ENCODE peak calls at places on chromosomes 2 and 18, in four cellular contexts. One of them, this sample, is unnamed.

GRCh38 chr2:153299809-153300208 is 178.8 kb downstream of the RPRM start:
- DNase-seq in K562: no peak
- DNase-seq in HCT116: no peak
- DNase-seq in transverse colon: no peak
- DNase-seq in this sample: no peak

GRCh38 chr18:13178197-13178596 is 40.4 kb upstream of the LDLRAD4 start:
- DNase-seq in K562: no peak
- DNase-seq in HCT116: no peak
- DNase-seq in transverse colon: no peak
- DNase-seq in this sample: no peak

GRCh38 chr2:98895901-98896300 is 40.1 kb downstream of the CRACDL start:
- DNase-seq in K562: no peak
- DNase-seq in HCT116: no peak
- DNase-seq in transverse colon: no peak
- DNase-seq in this sample: peak

GRCh38 chr2:46306320-46306719 is 9.1 kb downstream of the EPAS1 start:
- DNase-seq in K562: no peak
- DNase-seq in HCT116: peak
- DNase-seq in transverse colon: no peak
- DNase-seq in this sample: no peak

GRCh38 chr2:233346374-233346773 is 7.9 kb upstream of the DGKD start:
- DNase-seq in K562: no peak
- DNase-seq in HCT116: no peak
- DNase-seq in transverse colon: peak
- DNase-seq in this sample: no peak

GRCh38 chr2:133158024-133158423 is 410.2 kb downstream of the NCKAP5 start:
- DNase-seq in K562: no peak
- DNase-seq in HCT116: no peak
- DNase-seq in transverse colon: no peak
- DNase-seq in this sample: no peak

GRCh38 chr2:207385903-207386302 is 143.9 kb upstream of the CREB1 start:
- DNase-seq in K562: no peak
- DNase-seq in HCT116: no peak
- DNase-seq in transverse colon: no peak
- DNase-seq in this sample: no peak

GRCh38 chr2:19059076-19059475 is 299.3 kb downstream of the OSR1 start:
- DNase-seq in K562: no peak
- DNase-seq in HCT116: no peak
- DNase-seq in transverse colon: no peak
- DNase-seq in this sample: no peak

GRCh38 chr2:31359229-31359628 is 55.3 kb downstream of the XDH start:
- DNase-seq in K562: no peak
- DNase-seq in HCT116: no peak
- DNase-seq in transverse colon: no peak
- DNase-seq in this sample: no peak

GRCh38 chr2:148794558-148794957 is 80.5 kb upstream of the KIF5C start:
- DNase-seq in K562: no peak
- DNase-seq in HCT116: no peak
- DNase-seq in transverse colon: no peak
- DNase-seq in this sample: no peak

GRCh38 chr2:181904022-181904632 is 12.6 kb downstream of the ITPRID2 start:
- DNase-seq in K562: peak
- DNase-seq in HCT116: no peak
- DNase-seq in transverse colon: no peak
- DNase-seq in this sample: no peak

GRCh38 chr18:56431551-56431950 is 206.8 kb downstream of the TXNL1 start:
- DNase-seq in K562: no peak
- DNase-seq in HCT116: no peak
- DNase-seq in transverse colon: no peak
- DNase-seq in this sample: no peak

GRCh38 chr2:153536105-153536504 is 57.5 kb upstream of the RPRM start:
- DNase-seq in K562: no peak
- DNase-seq in HCT116: no peak
- DNase-seq in transverse colon: no peak
- DNase-seq in this sample: no peak

GRCh38 chr2:100781523-100782375 is 38.2 kb upstream of the NPAS2 start:
- DNase-seq in K562: no peak
- DNase-seq in HCT116: no peak
- DNase-seq in transverse colon: no peak
- DNase-seq in this sample: no peak

GRCh38 chr2:237711458-237712150 is 84.2 kb downstream of the LRRFIP1 start:
- DNase-seq in K562: no peak
- DNase-seq in HCT116: no peak
- DNase-seq in transverse colon: no peak
- DNase-seq in this sample: no peak

GRCh38 chr18:51149605-51150429 is 47.7 kb downstream of the MEX3C start:
- DNase-seq in K562: no peak
- DNase-seq in HCT116: no peak
- DNase-seq in transverse colon: no peak
- DNase-seq in this sample: peak

GRCh38 chr2:205930209-205930608 is 155.8 kb downstream of the INO80D start:
- DNase-seq in K562: no peak
- DNase-seq in HCT116: no peak
- DNase-seq in transverse colon: no peak
- DNase-seq in this sample: no peak

GRCh38 chr2:174117951-174118930 is 130.1 kb downstream of the OLA1 start:
- DNase-seq in K562: no peak
- DNase-seq in HCT116: peak
- DNase-seq in transverse colon: no peak
- DNase-seq in this sample: no peak

GRCh38 chr2:66794571-66794970 is 359.6 kb downstream of the MEIS1 start:
- DNase-seq in K562: no peak
- DNase-seq in HCT116: no peak
- DNase-seq in transverse colon: no peak
- DNase-seq in this sample: no peak

GRCh38 chr18:27803957-27804356 is 373.0 kb downstream of the CDH2 start:
- DNase-seq in K562: no peak
- DNase-seq in HCT116: no peak
- DNase-seq in transverse colon: no peak
- DNase-seq in this sample: no peak

GRCh38 chr18:62331581-62332436 is 6.7 kb downstream of the TNFRSF11A start:
- DNase-seq in K562: no peak
- DNase-seq in HCT116: no peak
- DNase-seq in transverse colon: no peak
- DNase-seq in this sample: no peak

GRCh38 chr2:219171231-219171651 is 1.4 kb upstream of the SLC23A3 start:
- DNase-seq in K562: peak
- DNase-seq in HCT116: peak
- DNase-seq in transverse colon: peak
- DNase-seq in this sample: peak

GRCh38 chr2:67625178-67625577 is 228.0 kb downstream of the ETAA1 start:
- DNase-seq in K562: no peak
- DNase-seq in HCT116: no peak
- DNase-seq in transverse colon: no peak
- DNase-seq in this sample: no peak

GRCh38 chr2:85173909-85174308 is 40.7 kb downstream of the TCF7L1 start:
- DNase-seq in K562: no peak
- DNase-seq in HCT116: no peak
- DNase-seq in transverse colon: no peak
- DNase-seq in this sample: no peak

GRCh38 chr2:230230087-230230486 is 4.6 kb downstream of the SP140 start:
- DNase-seq in K562: no peak
- DNase-seq in HCT116: no peak
- DNase-seq in transverse colon: no peak
- DNase-seq in this sample: no peak

GRCh38 chr2:145028055-145028630 is 508.2 kb upstream of the ZEB2 start:
- DNase-seq in K562: no peak
- DNase-seq in HCT116: no peak
- DNase-seq in transverse colon: no peak
- DNase-seq in this sample: no peak

GRCh38 chr2:207765541-207765940 is 4.2 kb downstream of the FZD5 start:
- DNase-seq in K562: peak
- DNase-seq in HCT116: no peak
- DNase-seq in transverse colon: peak
- DNase-seq in this sample: no peak

GRCh38 chr2:216634317-216635148 is 1.3 kb downstream of the IGFBP2 start:
- DNase-seq in K562: no peak
- DNase-seq in HCT116: no peak
- DNase-seq in transverse colon: peak
- DNase-seq in this sample: no peak

GRCh38 chr2:216636570-216637450 is 3.6 kb downstream of the IGFBP2 start:
- DNase-seq in K562: peak
- DNase-seq in HCT116: peak
- DNase-seq in transverse colon: peak
- DNase-seq in this sample: no peak

GRCh38 chr2:216635171-216635570 is 2.0 kb downstream of the IGFBP2 start:
- DNase-seq in K562: no peak
- DNase-seq in HCT116: no peak
- DNase-seq in transverse colon: no peak
- DNase-seq in this sample: no peak

GRCh38 chr2:216637472-216637871 is 4.3 kb downstream of the IGFBP2 start:
- DNase-seq in K562: no peak
- DNase-seq in HCT116: no peak
- DNase-seq in transverse colon: no peak
- DNase-seq in this sample: no peak

GRCh38 chr2:216635701-216636541 is 2.7 kb downstream of the IGFBP2 start:
- DNase-seq in K562: no peak
- DNase-seq in HCT116: no peak
- DNase-seq in transverse colon: peak
- DNase-seq in this sample: no peak
- TF ChIP-seq POLR2AphosphoS5 in K562: no peak
- TF ChIP-seq POLR2AphosphoS5 in HCT116: no peak
- TF ChIP-seq POLR2AphosphoS5 in transverse colon: no peak
- TF ChIP-seq POLR2AphosphoS5 in this sample: no peak

GRCh38 chr2:17479875-17480274 is 38.4 kb downstream of the RAD51AP2 start:
- DNase-seq in K562: no peak
- DNase-seq in HCT116: no peak
- DNase-seq in transverse colon: no peak
- DNase-seq in this sample: no peak
- TF ChIP-seq CTCF in K562: no peak
- TF ChIP-seq CTCF in HCT116: no peak
- TF ChIP-seq CTCF in transverse colon: no peak
- TF ChIP-seq CTCF in this sample: no peak

GRCh38 chr2:121476714-121477113 is 54.0 kb upstream of the RNU4ATAC start:
- DNase-seq in K562: no peak
- DNase-seq in HCT116: no peak
- DNase-seq in transverse colon: no peak
- DNase-seq in this sample: no peak

GRCh38 chr2:121479882-121480522 is 50.7 kb upstream of the RNU4ATAC start:
- DNase-seq in K562: peak
- DNase-seq in HCT116: no peak
- DNase-seq in transverse colon: peak
- DNase-seq in this sample: no peak

GRCh38 chr2:121483021-121483420 is 47.7 kb upstream of the RNU4ATAC start:
- DNase-seq in K562: no peak
- DNase-seq in HCT116: no peak
- DNase-seq in transverse colon: no peak
- DNase-seq in this sample: no peak

GRCh38 chr2:121478996-121479735 is 51.5 kb upstream of the RNU4ATAC start:
- DNase-seq in K562: no peak
- DNase-seq in HCT116: no peak
- DNase-seq in transverse colon: no peak
- DNase-seq in this sample: no peak

GRCh38 chr2:121480826-121481225 is 49.9 kb upstream of the RNU4ATAC start:
- DNase-seq in K562: no peak
- DNase-seq in HCT116: no peak
- DNase-seq in transverse colon: no peak
- DNase-seq in this sample: no peak
- TF ChIP-seq POLR2AphosphoS5 in K562: no peak
- TF ChIP-seq POLR2AphosphoS5 in HCT116: no peak
- TF ChIP-seq POLR2AphosphoS5 in transverse colon: no peak
- TF ChIP-seq POLR2AphosphoS5 in this sample: no peak

DNA sequence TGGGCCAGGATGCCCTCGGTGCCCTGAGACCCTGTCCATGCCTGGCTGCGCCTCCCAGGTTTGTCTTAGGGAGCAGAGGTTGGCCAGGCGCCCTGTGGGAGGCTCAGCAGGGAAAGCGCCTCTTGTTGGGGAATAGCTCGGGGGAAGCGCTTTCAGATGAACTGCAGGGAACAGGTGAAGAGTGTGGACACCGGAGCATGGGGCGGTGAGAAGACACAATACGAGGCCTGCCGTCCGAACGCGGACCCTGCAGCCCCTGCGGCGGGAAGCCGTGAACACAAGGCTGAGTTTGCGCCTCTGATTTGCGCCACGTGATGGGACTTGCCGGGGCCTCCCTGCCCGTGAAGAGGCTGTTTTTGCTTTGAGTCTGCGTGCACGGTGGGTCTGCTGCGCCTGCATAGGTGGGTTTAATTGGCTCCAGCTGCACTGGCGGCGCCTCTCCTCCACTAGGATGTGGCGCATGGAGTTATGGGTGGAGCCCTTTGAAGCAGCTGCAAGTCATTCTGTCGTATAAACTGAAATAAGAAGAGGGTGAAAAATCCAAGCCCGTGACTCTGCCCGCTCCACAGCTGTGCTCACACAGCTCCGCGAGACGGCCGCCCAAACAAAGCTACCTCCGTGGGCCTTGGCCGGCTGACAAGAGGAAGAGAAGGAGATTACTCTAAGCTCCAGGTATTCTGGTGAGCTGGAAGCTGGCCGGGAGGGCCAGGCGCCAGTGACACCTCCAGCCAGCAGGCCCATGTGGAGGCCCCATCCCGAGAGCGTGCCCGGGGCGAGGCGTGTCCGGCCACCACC is 103.5 kb upstream of the CTDP1 start:
- DNase-seq in K562: no peak
- DNase-seq in HCT116: no peak
- DNase-seq in transverse colon: peak
- DNase-seq in this sample: no peak
- TF ChIP-seq CTCF in K562: no peak
- TF ChIP-seq CTCF in HCT116: no peak
- TF ChIP-seq CTCF in transverse colon: no peak
- TF ChIP-seq CTCF in this sample: no peak

This sample was measured in esophagus muscularis mucosa.